ENCODE peak calls at places on chromosome 18, in seven cellular contexts. One of them, this sample, is unnamed.

GRCh38 chr18:45324489-45325111 is 290.7 kb upstream of the SLC14A2 start:
- DNase-seq in stomach: no peak
- DNase-seq in pancreas: no peak
- DNase-seq in astrocyte: peak
- DNase-seq in cardiac fibroblast: peak
- DNase-seq in LNCaP clone FGC: no peak
- DNase-seq in H1: peak
- DNase-seq in this sample: no peak

GRCh38 chr18:3511980-3512379 is 62.0 kb downstream of the TGIF1 start:
- DNase-seq in H1: no peak
- DNase-seq in cardiac fibroblast: peak
- DNase-seq in astrocyte: peak
- DNase-seq in LNCaP clone FGC: no peak
- DNase-seq in pancreas: no peak
- DNase-seq in stomach: no peak
- DNase-seq in this sample: no peak

GRCh38 chr18:46607926-46608325 is 49.1 kb downstream of the LOXHD1 start:
- DNase-seq in stomach: no peak
- DNase-seq in astrocyte: no peak
- DNase-seq in H1: no peak
- DNase-seq in cardiac fibroblast: no peak
- DNase-seq in pancreas: no peak
- DNase-seq in LNCaP clone FGC: no peak
- DNase-seq in this sample: no peak

GRCh38 chr18:70372450-70373061 is 83.7 kb downstream of the SOCS6 start:
- DNase-seq in stomach: no peak
- DNase-seq in H1: no peak
- DNase-seq in astrocyte: no peak
- DNase-seq in LNCaP clone FGC: no peak
- DNase-seq in cardiac fibroblast: no peak
- DNase-seq in pancreas: no peak
- DNase-seq in this sample: no peak

GRCh38 chr18:26617151-26617554 is 68.8 kb upstream of the KCTD1 start:
- DNase-seq in H1: no peak
- DNase-seq in stomach: no peak
- DNase-seq in pancreas: no peak
- DNase-seq in astrocyte: peak
- DNase-seq in cardiac fibroblast: peak
- DNase-seq in LNCaP clone FGC: no peak
- DNase-seq in this sample: no peak

GRCh38 chr18:54129448-54130134 is 94.9 kb downstream of the MBD2 start:
- DNase-seq in astrocyte: no peak
- DNase-seq in H1: no peak
- DNase-seq in cardiac fibroblast: no peak
- DNase-seq in LNCaP clone FGC: no peak
- DNase-seq in stomach: no peak
- DNase-seq in pancreas: no peak
- DNase-seq in this sample: no peak

GRCh38 chr18:10006261-10006903 is 92.6 kb downstream of the VAPA start:
- DNase-seq in LNCaP clone FGC: no peak
- DNase-seq in astrocyte: peak
- DNase-seq in stomach: no peak
- DNase-seq in cardiac fibroblast: peak
- DNase-seq in pancreas: no peak
- DNase-seq in H1: no peak
- DNase-seq in this sample: no peak

GRCh38 chr18:39462436-39462835 is 1896.8 kb upstream of the CELF4 start:
- DNase-seq in LNCaP clone FGC: no peak
- DNase-seq in astrocyte: peak
- DNase-seq in stomach: no peak
- DNase-seq in pancreas: no peak
- DNase-seq in H1: no peak
- DNase-seq in cardiac fibroblast: peak
- DNase-seq in this sample: no peak

GRCh38 chr18:58529714-58530354 is 99.1 kb downstream of the ALPK2 start:
- DNase-seq in LNCaP clone FGC: no peak
- DNase-seq in H1: peak
- DNase-seq in astrocyte: no peak
- DNase-seq in cardiac fibroblast: peak
- DNase-seq in pancreas: peak
- DNase-seq in stomach: peak
- DNase-seq in this sample: no peak

GRCh38 chr18:9649164-9649540 is 34.8 kb upstream of the PPP4R1 start:
- DNase-seq in cardiac fibroblast: no peak
- DNase-seq in astrocyte: peak
- DNase-seq in pancreas: no peak
- DNase-seq in H1: no peak
- DNase-seq in stomach: no peak
- DNase-seq in LNCaP clone FGC: no peak
- DNase-seq in this sample: no peak

GRCh38 chr18:35728676-35729075 is 147.1 kb downstream of the GALNT1 start:
- DNase-seq in stomach: no peak
- DNase-seq in LNCaP clone FGC: no peak
- DNase-seq in astrocyte: peak
- DNase-seq in cardiac fibroblast: peak
- DNase-seq in H1: no peak
- DNase-seq in pancreas: no peak
- DNase-seq in this sample: no peak

GRCh38 chr18:48358868-48359267 is 50.3 kb downstream of the ZBTB7C start:
- DNase-seq in stomach: no peak
- DNase-seq in astrocyte: no peak
- DNase-seq in cardiac fibroblast: no peak
- DNase-seq in H1: no peak
- DNase-seq in LNCaP clone FGC: no peak
- DNase-seq in pancreas: no peak
- DNase-seq in this sample: no peak

GRCh38 chr18:9731380-9731779 is 23.3 kb downstream of the RAB31 start:
- DNase-seq in astrocyte: peak
- DNase-seq in pancreas: no peak
- DNase-seq in cardiac fibroblast: peak
- DNase-seq in stomach: no peak
- DNase-seq in LNCaP clone FGC: no peak
- DNase-seq in H1: no peak
- DNase-seq in this sample: no peak

GRCh38 chr18:21448301-21448700 is 152.2 kb downstream of the ESCO1 start:
- DNase-seq in H1: no peak
- DNase-seq in LNCaP clone FGC: no peak
- DNase-seq in cardiac fibroblast: no peak
- DNase-seq in pancreas: no peak
- DNase-seq in stomach: no peak
- DNase-seq in astrocyte: peak
- DNase-seq in this sample: no peak

GRCh38 chr18:33010149-33010548 is 237.3 kb upstream of the KLHL14 start:
- DNase-seq in cardiac fibroblast: no peak
- DNase-seq in stomach: no peak
- DNase-seq in LNCaP clone FGC: no peak
- DNase-seq in astrocyte: peak
- DNase-seq in pancreas: no peak
- DNase-seq in H1: no peak
- DNase-seq in this sample: no peak

GRCh38 chr18:33495278-33495677 is 54.8 kb upstream of the CCDC178 start:
- DNase-seq in stomach: no peak
- DNase-seq in cardiac fibroblast: peak
- DNase-seq in LNCaP clone FGC: peak
- DNase-seq in pancreas: no peak
- DNase-seq in H1: peak
- DNase-seq in astrocyte: peak
- DNase-seq in this sample: no peak

GRCh38 chr18:47772374-47773248 is 157.8 kb downstream of the SMAD2 start:
- DNase-seq in astrocyte: peak
- DNase-seq in stomach: peak
- DNase-seq in pancreas: peak
- DNase-seq in H1: peak
- DNase-seq in LNCaP clone FGC: peak
- DNase-seq in cardiac fibroblast: peak
- DNase-seq in this sample: no peak

GRCh38 chr18:11259421-11259820 is 110.1 kb upstream of the PIEZO2 start:
- DNase-seq in pancreas: no peak
- DNase-seq in stomach: no peak
- DNase-seq in cardiac fibroblast: no peak
- DNase-seq in astrocyte: no peak
- DNase-seq in H1: no peak
- DNase-seq in LNCaP clone FGC: no peak
- DNase-seq in this sample: no peak

GRCh38 chr18:32974421-32975165 is 201.8 kb upstream of the KLHL14 start:
- DNase-seq in cardiac fibroblast: no peak
- DNase-seq in pancreas: no peak
- DNase-seq in H1: no peak
- DNase-seq in LNCaP clone FGC: no peak
- DNase-seq in astrocyte: peak
- DNase-seq in stomach: no peak
- DNase-seq in this sample: no peak

GRCh38 chr18:10035306-10035991 is 121.6 kb downstream of the VAPA start:
- DNase-seq in H1: no peak
- DNase-seq in astrocyte: no peak
- DNase-seq in LNCaP clone FGC: no peak
- DNase-seq in cardiac fibroblast: peak
- DNase-seq in pancreas: peak
- DNase-seq in stomach: peak
- DNase-seq in this sample: no peak

GRCh38 chr18:36759167-36759776 is 69.5 kb downstream of the TPGS2 start:
- DNase-seq in LNCaP clone FGC: no peak
- DNase-seq in stomach: no peak
- DNase-seq in H1: no peak
- DNase-seq in astrocyte: no peak
- DNase-seq in pancreas: no peak
- DNase-seq in cardiac fibroblast: no peak
- DNase-seq in this sample: no peak

GRCh38 chr18:78721281-78721949 is 258.2 kb upstream of the SALL3 start:
- DNase-seq in cardiac fibroblast: no peak
- DNase-seq in astrocyte: no peak
- DNase-seq in pancreas: no peak
- DNase-seq in stomach: no peak
- DNase-seq in H1: no peak
- DNase-seq in LNCaP clone FGC: no peak
- DNase-seq in this sample: no peak

GRCh38 chr18:28541941-28542340 is 365.0 kb upstream of the CDH2 start:
- DNase-seq in H1: no peak
- DNase-seq in stomach: no peak
- DNase-seq in cardiac fibroblast: no peak
- DNase-seq in astrocyte: no peak
- DNase-seq in pancreas: no peak
- DNase-seq in LNCaP clone FGC: no peak
- DNase-seq in this sample: no peak

GRCh38 chr18:11004951-11005350 is 144.4 kb downstream of the PIEZO2 start:
- DNase-seq in pancreas: no peak
- DNase-seq in cardiac fibroblast: peak
- DNase-seq in H1: no peak
- DNase-seq in LNCaP clone FGC: no peak
- DNase-seq in astrocyte: no peak
- DNase-seq in stomach: no peak
- DNase-seq in this sample: no peak

GRCh38 chr18:21599585-21600525 is 649 bp downstream of the ESCO1 start:
- DNase-seq in LNCaP clone FGC: no peak
- DNase-seq in pancreas: peak
- DNase-seq in stomach: peak
- DNase-seq in H1: no peak
- DNase-seq in cardiac fibroblast: peak
- DNase-seq in astrocyte: no peak
- DNase-seq in this sample: peak

GRCh38 chr18:37533647-37534565 is 31.7 kb downstream of the CELF4 start:
- DNase-seq in pancreas: no peak
- DNase-seq in LNCaP clone FGC: no peak
- DNase-seq in cardiac fibroblast: no peak
- DNase-seq in stomach: no peak
- DNase-seq in astrocyte: no peak
- DNase-seq in H1: no peak
- DNase-seq in this sample: no peak

GRCh38 chr18:22113144-22113813 is 56.1 kb upstream of the GATA6 start:
- DNase-seq in H1: no peak
- DNase-seq in pancreas: peak
- DNase-seq in astrocyte: no peak
- DNase-seq in cardiac fibroblast: no peak
- DNase-seq in stomach: peak
- DNase-seq in LNCaP clone FGC: peak
- DNase-seq in this sample: no peak

GRCh38 chr18:80159713-80160636 is 50.9 kb downstream of the ADNP2 start:
- DNase-seq in astrocyte: no peak
- DNase-seq in cardiac fibroblast: peak
- DNase-seq in H1: peak
- DNase-seq in pancreas: no peak
- DNase-seq in stomach: no peak
- DNase-seq in LNCaP clone FGC: no peak
- DNase-seq in this sample: peak
- H3K4me3 ChIP-seq in astrocyte: no peak
- H3K4me3 ChIP-seq in cardiac fibroblast: no peak
- H3K4me3 ChIP-seq in H1: no peak
- H3K4me3 ChIP-seq in pancreas: no peak
- H3K4me3 ChIP-seq in stomach: peak
- H3K4me3 ChIP-seq in LNCaP clone FGC: no peak
- H3K4me3 ChIP-seq in this sample: peak

DNA sequence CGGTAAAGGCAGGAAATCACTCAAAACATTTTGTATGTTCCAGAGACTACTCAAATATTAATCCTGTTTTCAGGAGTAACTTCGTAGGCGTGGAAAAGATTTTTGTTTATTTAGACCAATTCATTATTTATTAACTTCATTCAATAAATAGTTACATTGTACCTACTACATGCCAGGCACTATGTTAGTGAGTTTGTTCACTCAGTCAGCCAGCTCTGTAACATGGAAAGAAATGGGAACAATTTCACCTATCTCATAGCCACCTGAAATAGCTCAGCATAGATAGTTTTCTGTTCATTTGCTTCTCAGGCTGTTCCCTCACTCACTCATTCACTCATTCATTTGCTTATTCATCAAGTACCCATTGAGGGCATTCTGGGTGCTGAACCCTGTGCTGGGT is 34.6 kb downstream of the TTC39C start:
- DNase-seq in cardiac fibroblast: no peak
- DNase-seq in astrocyte: no peak
- DNase-seq in H1: no peak
- DNase-seq in LNCaP clone FGC: no peak
- DNase-seq in stomach: no peak
- DNase-seq in pancreas: no peak
- DNase-seq in this sample: no peak
- H3K4me3 ChIP-seq in cardiac fibroblast: no peak
- H3K4me3 ChIP-seq in astrocyte: no peak
- H3K4me3 ChIP-seq in H1: no peak
- H3K4me3 ChIP-seq in LNCaP clone FGC: no peak
- H3K4me3 ChIP-seq in stomach: no peak
- H3K4me3 ChIP-seq in pancreas: no peak
- H3K4me3 ChIP-seq in this sample: no peak

GRCh38 chr18:50279752-50280151 is 1.6 kb downstream of the MBD1 start:
- DNase-seq in stomach: no peak
- DNase-seq in pancreas: no peak
- DNase-seq in LNCaP clone FGC: no peak
- DNase-seq in H1: no peak
- DNase-seq in cardiac fibroblast: no peak
- DNase-seq in astrocyte: no peak
- DNase-seq in this sample: no peak
- H3K4me3 ChIP-seq in stomach: peak
- H3K4me3 ChIP-seq in pancreas: no peak
- H3K4me3 ChIP-seq in LNCaP clone FGC: peak
- H3K4me3 ChIP-seq in H1: no peak
- H3K4me3 ChIP-seq in cardiac fibroblast: peak
- H3K4me3 ChIP-seq in astrocyte: peak
- H3K4me3 ChIP-seq in this sample: no peak

GRCh38 chr18:6257950-6258349 is 156.8 kb downstream of the L3MBTL4 start:
- DNase-seq in LNCaP clone FGC: no peak
- DNase-seq in cardiac fibroblast: no peak
- DNase-seq in H1: no peak
- DNase-seq in stomach: no peak
- DNase-seq in pancreas: no peak
- DNase-seq in astrocyte: no peak
- DNase-seq in this sample: no peak
- H3K4me3 ChIP-seq in LNCaP clone FGC: no peak
- H3K4me3 ChIP-seq in cardiac fibroblast: no peak
- H3K4me3 ChIP-seq in H1: no peak
- H3K4me3 ChIP-seq in stomach: no peak
- H3K4me3 ChIP-seq in pancreas: no peak
- H3K4me3 ChIP-seq in astrocyte: no peak
- H3K4me3 ChIP-seq in this sample: no peak

GRCh38 chr18:76529433-76529811 is 34.4 kb upstream of the ZNF516 start:
- DNase-seq in LNCaP clone FGC: no peak
- DNase-seq in H1: no peak
- DNase-seq in cardiac fibroblast: no peak
- DNase-seq in stomach: no peak
- DNase-seq in astrocyte: no peak
- DNase-seq in pancreas: no peak
- DNase-seq in this sample: no peak
- H3K4me3 ChIP-seq in LNCaP clone FGC: no peak
- H3K4me3 ChIP-seq in H1: no peak
- H3K4me3 ChIP-seq in cardiac fibroblast: no peak
- H3K4me3 ChIP-seq in stomach: peak
- H3K4me3 ChIP-seq in astrocyte: no peak
- H3K4me3 ChIP-seq in pancreas: no peak
- H3K4me3 ChIP-seq in this sample: no peak